ENCODE peak calls at places on chromosomes 7 and 10, in ten cellular contexts. K is OCI-LY7, D is neural progenitor cell, F is H9, N is IMR-90, E is mammary epithelial cell, H is HCT116, R is GM12878, U is A549, Z is GM23248. L is an unnamed sample. For H3K9me3, the result is how much of the 10 kb centered on the place peaks cover.

GRCh38 chr10:104406715-104407517 is 53.3 kb downstream of the CFAP58 start:
- DNase-seq in D (peak), N (peak), K (peak), E (peak), R (no peak), H (peak), F (no peak), U (peak), Z (peak), L (no peak)

GRCh38 chr10:94173594-94173993 is 179.9 kb downstream of the PLCE1 start:
- DNase-seq in H (no peak), F (no peak), D (no peak), K (no peak), R (no peak), N (no peak), U (no peak), Z (no peak), E (no peak), L (no peak)

GRCh38 chr10:131848741-131849590 is 51.8 kb upstream of the PPP2R2D start:
- DNase-seq in R (no peak), N (no peak), F (peak), E (no peak), U (no peak), D (no peak), Z (no peak), H (no peak), K (no peak), L (no peak)

GRCh38 chr10:69855346-69856163 is 53.8 kb downstream of the COL13A1 start:
- DNase-seq in K (no peak), E (no peak), F (no peak), R (no peak), N (no peak), U (no peak), D (no peak), H (no peak), Z (no peak), L (no peak)

GRCh38 chr7:87369216-87369615 is 23.8 kb downstream of the CROT start:
- DNase-seq in U (no peak), H (no peak), R (no peak), E (no peak), Z (no peak), K (no peak), F (no peak), N (no peak), D (no peak), L (no peak)

GRCh38 chr7:35657125-35657524 is 37.8 kb downstream of the HERPUD2 start:
- DNase-seq in U (no peak), R (no peak), D (no peak), K (no peak), E (no peak), Z (no peak), F (no peak), N (no peak), H (no peak), L (no peak)

GRCh38 chr7:92815412-92815811 is 21.0 kb downstream of the CDK6 start:
- DNase-seq in H (no peak), F (no peak), D (no peak), K (no peak), R (no peak), Z (no peak), N (no peak), U (no peak), E (no peak), L (no peak)

GRCh38 chr7:76225379-76225778 is 23.7 kb downstream of the SRRM3 start:
- DNase-seq in U (no peak), N (peak), D (peak), Z (peak), K (peak), H (no peak), R (no peak), F (peak), E (peak), L (no peak)

GRCh38 chr7:1851731-1852531 is 181.9 kb downstream of the ELFN1 start:
- DNase-seq in N (no peak), Z (no peak), D (no peak), R (no peak), F (no peak), H (no peak), U (no peak), K (no peak), E (no peak), L (no peak)

GRCh38 chr10:122551450-122551849 is 9.1 kb upstream of the DMBT1 start:
- DNase-seq in U (no peak), R (no peak), H (no peak), K (no peak), N (no peak), Z (no peak), E (no peak), F (peak), D (no peak), L (no peak)

GRCh38 chr10:34721201-34721840 is 93.8 kb downstream of the PARD3 start:
- DNase-seq in F (no peak), K (no peak), H (no peak), Z (peak), D (no peak), E (peak), N (peak), U (no peak), R (no peak), L (no peak)

GRCh38 chr7:49775949-49776443 is 2.6 kb downstream of the VWC2 start:
- DNase-seq in D (no peak), F (no peak), N (no peak), K (no peak), U (no peak), E (no peak), Z (no peak), R (no peak), H (no peak), L (no peak)

GRCh38 chr7:155337946-155338631 is 40.4 kb downstream of the INSIG1 start:
- DNase-seq in U (no peak), K (no peak), F (no peak), N (no peak), D (no peak), Z (no peak), H (no peak), R (no peak), E (no peak), L (no peak)

GRCh38 chr7:14016950-14017349 is 27.5 kb upstream of the ETV1 start:
- DNase-seq in D (no peak), R (no peak), K (no peak), Z (peak), E (no peak), U (no peak), F (no peak), N (peak), H (no peak), L (no peak)

GRCh38 chr10:51786016-51786683 is 86.8 kb upstream of the CSTF2T start:
- DNase-seq in K (no peak), E (no peak), U (no peak), H (no peak), R (no peak), Z (peak), F (no peak), D (no peak), N (peak), L (no peak)

GRCh38 chr7:70669859-70670258 is 462.1 kb upstream of the GALNT17 start:
- DNase-seq in K (no peak), H (no peak), F (no peak), R (no peak), N (no peak), D (no peak), E (no peak), Z (no peak), U (no peak), L (no peak)

GRCh38 chr10:120543291-120543690 is 86.3 kb downstream of the PLPP4 start:
- DNase-seq in E (no peak), F (no peak), Z (no peak), U (no peak), K (no peak), H (no peak), N (no peak), R (no peak), D (no peak), L (no peak)

GRCh38 chr10:124763267-124763666 is 19.1 kb upstream of the FAM53B start:
- DNase-seq in N (peak), U (no peak), R (no peak), H (no peak), F (no peak), D (no peak), E (no peak), K (no peak), Z (peak), L (no peak)

GRCh38 chr7:63899691-63900393 is 98.8 kb upstream of the ZNF722 start:
- DNase-seq in E (no peak), D (no peak), N (no peak), F (no peak), U (no peak), Z (peak), H (no peak), K (no peak), R (no peak), L (no peak)

GRCh38 chr10:122307669-122308486 is 36.8 kb downstream of the BTBD16 start:
- DNase-seq in U (peak), D (no peak), K (peak), F (no peak), R (peak), H (peak), N (peak), E (peak), Z (peak), L (peak)

GRCh38 chr10:127738512-127739424 is 1.8 kb downstream of the FOXI2 start:
- DNase-seq in R (no peak), U (no peak), D (peak), F (peak), N (no peak), K (no peak), Z (no peak), E (peak), H (no peak), L (no peak)

GRCh38 chr10:117662790-117663540 is 120.4 kb downstream of the EMX2 start:
- DNase-seq in N (no peak), R (no peak), D (no peak), Z (no peak), E (no peak), U (no peak), F (no peak), K (no peak), H (no peak), L (no peak)

GRCh38 chr10:61987951-61988379 is 86.5 kb downstream of the ARID5B start:
- DNase-seq in N (peak), H (no peak), K (peak), E (no peak), U (no peak), R (peak), F (no peak), D (no peak), Z (peak), L (no peak)

GRCh38 chr7:4739528-4739992 is 35.9 kb upstream of the AP5Z1 start:
- DNase-seq in F (no peak), K (no peak), U (peak), E (no peak), Z (no peak), H (no peak), N (peak), R (no peak), D (peak), L (no peak)

GRCh38 chr10:89100680-89101079 is 106.4 kb downstream of the CH25H start:
- DNase-seq in F (no peak), Z (peak), H (no peak), N (peak), E (no peak), K (no peak), D (no peak), U (no peak), R (no peak), L (no peak)

GRCh38 chr7:93715234-93715633 is 140.7 kb upstream of the CALCR start:
- DNase-seq in E (peak), N (peak), U (peak), D (peak), R (no peak), K (peak), H (peak), Z (peak), F (peak), L (no peak)

GRCh38 chr10:69619626-69620025 is 10.4 kb upstream of the FAM241B start:
- DNase-seq in U (no peak), E (no peak), H (no peak), K (no peak), Z (no peak), N (no peak), D (no peak), R (no peak), F (no peak), L (no peak)

GRCh38 chr7:151460474-151460855 is 20.5 kb upstream of the CRYGN start:
- DNase-seq in U (no peak), H (no peak), Z (peak), D (no peak), E (no peak), K (no peak), F (no peak), R (no peak), N (no peak), L (no peak)

GRCh38 chr7:41834805-41835694 is 132.2 kb upstream of the INHBA start:
- DNase-seq in N (peak), R (no peak), E (no peak), K (no peak), U (no peak), F (no peak), Z (peak), D (no peak), H (no peak), L (no peak)

GRCh38 chr7:44321796-44322195 is 3.6 kb downstream of the CAMK2B start:
- DNase-seq in K (no peak), E (no peak), R (no peak), F (no peak), N (no peak), H (no peak), Z (no peak), U (no peak), D (no peak), L (no peak)

GRCh38 chr7:44985033-44985695 is 6.3 kb upstream of the MYO1G start:
- DNase-seq in F (no peak), E (no peak), R (no peak), Z (no peak), N (no peak), D (peak), H (no peak), U (no peak), K (no peak), L (no peak)

GRCh38 chr10:103502849-103503660 is 9.6 kb downstream of the NEURL1 start:
- DNase-seq in E (no peak), Z (no peak), U (no peak), N (no peak), D (peak), K (no peak), H (no peak), F (no peak), R (no peak), L (no peak)

GRCh38 chr7:113008755-113009154 is 77.9 kb downstream of the GPR85 start:
- DNase-seq in D (no peak), Z (no peak), K (no peak), H (no peak), N (no peak), E (no peak), U (no peak), R (no peak), F (no peak), L (no peak)

GRCh38 chr10:32171213-32171612 is 115.0 kb upstream of the KIF5B start:
- DNase-seq in R (no peak), F (no peak), H (no peak), U (no peak), K (no peak), E (no peak), Z (no peak), D (no peak), N (no peak), L (no peak)

GRCh38 chr7:82335927-82336326 is 107.7 kb downstream of the CACNA2D1 start:
- DNase-seq in Z (peak), D (peak), K (no peak), R (no peak), F (no peak), H (no peak), E (peak), U (peak), N (peak), L (no peak)

GRCh38 chr7:57328457-57328856 is 121.5 kb upstream of the ZNF716 start:
- DNase-seq in N (no peak), F (no peak), D (no peak), K (no peak), R (no peak), U (no peak), H (no peak), E (no peak), Z (no peak), L (no peak)

GRCh38 chr7:57328963-57329362 is 121.0 kb upstream of the ZNF716 start:
- DNase-seq in H (no peak), D (no peak), N (no peak), R (no peak), Z (no peak), F (no peak), K (no peak), U (no peak), E (no peak), L (no peak)

GRCh38 chr7:57327081-57327480 is 122.9 kb upstream of the ZNF716 start:
- DNase-seq in N (no peak), F (no peak), R (no peak), D (no peak), Z (no peak), E (no peak), K (no peak), U (no peak), H (no peak), L (no peak)
- H3K9me3 ChIP-seq in N (under half), F (half or more), R (under half), D (under half), Z (under half), E (under half), K (under half), U (under half), H (under half), L (under half)

DNA sequence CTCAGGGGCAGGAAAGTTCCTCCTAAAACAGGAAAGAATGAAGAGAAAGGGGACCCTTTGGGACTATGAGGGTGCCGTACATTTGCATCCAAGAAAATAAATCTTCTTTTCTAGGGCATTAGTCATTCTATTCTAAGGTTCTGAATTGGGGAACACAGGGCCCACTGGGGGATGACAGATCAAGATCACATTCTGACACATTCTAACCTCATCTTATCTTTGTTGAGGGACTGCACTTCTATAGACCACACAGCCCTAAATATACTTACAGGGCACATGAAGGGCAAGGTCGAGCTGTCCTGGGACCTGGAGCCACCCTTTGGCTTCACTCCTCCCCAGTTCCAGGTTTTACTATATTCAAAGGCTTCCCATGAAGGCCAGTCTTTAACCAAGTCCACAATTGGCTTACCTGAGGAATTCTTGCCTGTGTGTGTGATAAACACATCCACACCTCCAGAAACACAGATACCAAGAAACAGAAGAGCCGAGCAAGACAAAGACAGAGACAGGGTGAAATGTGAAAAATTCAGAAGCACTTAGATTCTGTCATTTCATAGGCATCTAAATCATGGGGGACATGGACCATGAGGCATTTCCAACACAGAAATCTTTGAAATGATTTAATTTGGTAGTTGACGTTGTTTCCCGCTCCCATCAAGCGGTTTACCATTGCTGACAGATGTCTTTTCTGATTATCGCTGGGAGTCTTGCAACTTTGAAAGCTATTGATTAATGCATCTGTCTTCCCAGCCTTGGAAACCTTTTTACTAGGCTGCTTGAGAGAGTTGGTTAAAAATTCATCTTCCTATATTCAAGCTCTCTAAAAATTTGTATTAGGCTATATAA is 75.8 kb downstream of the CCDC71L start:
- DNase-seq in H (no peak), D (no peak), N (no peak), K (no peak), Z (no peak), R (no peak), E (no peak), F (no peak), U (no peak), L (no peak)
- H3K4me2 ChIP-seq in H (no peak), D (no peak), N (no peak), K (no peak), Z (no peak), R (no peak), E (no peak), F (no peak), U (no peak), L (no peak)

GRCh38 chr7:56175784-56176183 is 59.6 kb upstream of the NUPR2 start:
- DNase-seq in K (no peak), U (no peak), D (no peak), H (no peak), R (no peak), F (no peak), E (no peak), N (no peak), Z (peak), L (no peak)
- H3K9me3 ChIP-seq in K (under half), U (under half), D (under half), H (under half), R (under half), F (half or more), E (under half), N (under half), Z (under half), L (under half)

DNA sequence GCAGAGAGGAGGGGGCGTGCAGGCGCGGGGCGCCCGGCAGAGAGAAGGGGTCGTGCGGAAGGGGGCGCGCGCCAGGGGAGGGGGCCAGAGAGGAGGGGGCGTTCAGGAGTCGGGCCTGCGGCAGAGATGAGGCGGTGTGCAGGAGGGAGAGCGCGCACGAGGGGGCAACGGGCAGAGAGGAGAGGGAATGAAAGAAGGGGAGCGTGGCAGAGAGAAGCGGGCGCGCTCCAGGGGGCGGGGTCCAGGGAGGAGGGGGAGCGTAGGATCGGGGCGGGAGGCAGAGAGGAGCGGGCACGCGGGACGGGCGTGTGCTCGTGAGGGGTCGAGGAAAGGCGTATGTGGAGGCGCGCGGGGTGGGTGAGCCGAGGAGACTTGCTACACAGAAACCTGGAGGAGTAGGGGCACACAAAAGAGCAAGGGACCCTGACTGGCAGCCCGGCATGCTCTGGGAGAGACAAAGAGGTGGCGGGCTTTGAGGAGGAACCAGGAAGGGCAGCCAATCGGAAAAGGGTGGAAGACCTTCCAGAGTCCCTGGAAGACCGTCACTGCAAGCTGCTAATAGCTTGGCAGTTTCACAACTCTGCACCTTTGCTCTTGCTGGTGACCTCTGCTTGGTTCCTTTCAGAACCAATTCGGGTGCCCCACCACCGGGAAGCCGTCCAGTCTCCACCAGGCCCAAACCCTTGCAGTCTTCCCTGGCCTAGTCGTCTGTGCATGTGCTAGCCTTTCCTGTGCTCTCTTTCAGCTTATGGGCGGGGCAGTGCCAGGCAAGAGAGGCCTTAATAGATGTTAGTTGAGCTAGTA is 621 bp downstream of the DYDC2 start:
- DNase-seq in U (peak), F (peak), E (peak), H (no peak), K (no peak), R (no peak), N (no peak), Z (no peak), D (peak), L (no peak)
- H3K4me2 ChIP-seq in U (peak), F (peak), E (peak), H (peak), K (no peak), R (no peak), N (no peak), Z (no peak), D (peak), L (peak)

DNA sequence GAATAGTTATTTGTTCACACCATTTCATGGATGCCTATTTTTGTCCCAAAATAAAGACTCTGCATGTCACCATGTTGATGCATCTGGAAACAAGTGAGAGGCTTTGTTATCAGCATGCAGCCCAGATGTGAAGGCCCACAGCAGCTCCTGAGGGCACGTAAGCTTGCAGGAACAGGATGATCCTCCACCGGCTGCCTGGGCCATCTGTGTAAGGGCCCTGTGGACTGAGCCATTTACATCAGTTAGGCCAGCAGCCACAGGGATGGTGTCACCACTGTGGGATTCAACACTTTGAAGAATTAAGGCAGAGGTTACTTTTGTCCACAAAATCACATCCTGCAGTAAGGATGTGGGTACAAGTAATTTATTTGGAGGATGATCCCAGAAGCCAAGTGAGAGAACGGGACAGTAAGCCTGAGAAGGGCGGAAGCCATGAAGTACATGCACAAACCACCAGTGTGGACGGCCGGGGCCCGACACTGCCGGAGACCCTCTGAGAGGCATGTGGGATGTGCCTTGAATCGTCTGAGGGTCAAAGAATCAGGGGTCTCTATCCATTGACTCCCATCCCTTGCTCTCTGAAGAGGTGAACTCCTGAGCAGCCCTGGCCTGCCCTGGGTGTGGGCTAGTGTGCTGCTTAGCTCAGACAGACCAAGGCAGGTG is 609.7 kb downstream of the DNAJB6 start:
- DNase-seq in E (no peak), R (no peak), Z (no peak), D (no peak), N (no peak), U (no peak), K (no peak), H (no peak), F (no peak), L (no peak)
- H3K9me3 ChIP-seq in E (under half), R (under half), Z (under half), D (under half), N (half or more), U (under half), K (under half), H (under half), F (under half), L (under half)

GRCh38 chr10:23371073-23371472 is 26.5 kb upstream of the C10orf67 start:
- DNase-seq in N (no peak), K (no peak), H (no peak), U (no peak), Z (no peak), R (no peak), F (no peak), D (no peak), E (no peak), L (peak)
- H3K4me2 ChIP-seq in N (no peak), K (no peak), H (no peak), U (no peak), Z (no peak), R (no peak), F (no peak), D (no peak), E (no peak), L (no peak)